ENCODE peak calls at places on chromosomes 11 and 22, in five cellular contexts. H is body of pancreas, S is heart left ventricle, Q is upper lobe of left lung, N is A549. G is an unnamed sample.
A peak's percentile ranks its signal among the peaks of the same experiment; 100 is the strongest.

GRCh38 chr22:44362249-44363040 is 49.7 kb upstream of the SHISAL1 start:
- DNase-seq in H (no peak), S (no peak), Q (no peak), N (no peak), G (no peak)

GRCh38 chr11:119196833-119197483 is 9.2 kb upstream of the CBL start:
- DNase-seq in H (peak; percentile 76), S (peak; percentile 50), Q (peak; percentile 68), N (peak; percentile 82), G (peak; percentile 31)

GRCh38 chr11:27018902-27019544 is 21.6 kb upstream of the BBOX1 start:
- DNase-seq in H (no peak), S (no peak), Q (no peak), N (no peak), G (no peak)

GRCh38 chr11:27514558-27514957 is 8.0 kb upstream of the LIN7C start:
- DNase-seq in H (no peak), S (peak; percentile 47), Q (no peak), N (no peak), G (no peak)

GRCh38 chr11:1747753-1748466 is 2.5 kb downstream of the IFITM10 start:
- DNase-seq in H (no peak), S (peak; percentile 49), Q (no peak), N (no peak), G (no peak)

GRCh38 chr11:16986434-16987204 is 27.6 kb downstream of the PLEKHA7 start:
- DNase-seq in H (peak; percentile 90), S (no peak), Q (peak; percentile 92), N (no peak), G (no peak)

GRCh38 chr22:30806391-30806861 is 111.8 kb downstream of the OSBP2 start:
- DNase-seq in H (no peak), S (no peak), Q (no peak), N (peak; percentile 57), G (no peak)

GRCh38 chr22:42436402-42436801 is 4.2 kb upstream of the NFAM1 start:
- DNase-seq in H (no peak), S (no peak), Q (no peak), N (no peak), G (no peak)

GRCh38 chr11:100876826-100877545 is 189.9 kb downstream of the ARHGAP42 start:
- DNase-seq in H (no peak), S (no peak), Q (no peak), N (peak; percentile 27), G (no peak)

GRCh38 chr22:42625416-42625815 is 10.7 kb upstream of the POLDIP3 start:
- DNase-seq in H (no peak), S (no peak), Q (no peak), N (no peak), G (no peak)

GRCh38 chr11:36153581-36153980 is 135.6 kb downstream of the COMMD9 start:
- DNase-seq in H (no peak), S (no peak), Q (no peak), N (no peak), G (no peak)

GRCh38 chr11:36006556-36006955 is 62.7 kb downstream of the LDLRAD3 start:
- DNase-seq in H (no peak), S (no peak), Q (no peak), N (no peak), G (no peak)

GRCh38 chr11:83656931-83657330 is 370.8 kb upstream of the CCDC90B start:
- DNase-seq in H (no peak), S (no peak), Q (no peak), N (no peak), G (no peak)

GRCh38 chr11:10824888-10825287 is 16.2 kb upstream of the EIF4G2 start:
- DNase-seq in H (no peak), S (no peak), Q (no peak), N (no peak), G (no peak)

GRCh38 chr11:21806508-21806907 is 386.4 kb upstream of the ANO5 start:
- DNase-seq in H (no peak), S (no peak), Q (no peak), N (no peak), G (no peak)

GRCh38 chr22:19892925-19893324 is 38.3 kb upstream of the GNB1L start:
- DNase-seq in H (no peak), S (no peak), Q (no peak), N (no peak), G (no peak)

GRCh38 chr11:66107600-66108151 is 37.6 kb downstream of the PACS1 start:
- DNase-seq in H (no peak), S (no peak), Q (no peak), N (no peak), G (no peak)

GRCh38 chr11:119376197-119376847 is 5.2 kb downstream of the USP2 start:
- DNase-seq in H (peak; percentile 72), S (peak; percentile 66), Q (peak; percentile 40), N (no peak), G (no peak)

GRCh38 chr22:37263966-37264887 is 18.1 kb upstream of the CYTH4 start:
- DNase-seq in H (no peak), S (no peak), Q (no peak), N (peak; percentile 19), G (no peak)

GRCh38 chr22:35102663-35103062 is 36.7 kb downstream of the ISX start:
- DNase-seq in H (no peak), S (no peak), Q (peak; percentile 28), N (peak; percentile 27), G (no peak)

GRCh38 chr11:10096987-10097386 is 197.0 kb downstream of the SBF2 start:
- DNase-seq in H (no peak), S (no peak), Q (no peak), N (no peak), G (no peak)

GRCh38 chr22:38740116-38740723 is 15.6 kb downstream of the SUN2 start:
- DNase-seq in H (no peak), S (peak; percentile 12), Q (no peak), N (no peak), G (no peak)

GRCh38 chr11:8033312-8033715 is 46.2 kb downstream of the EIF3F start:
- DNase-seq in H (peak; percentile 80), S (peak; percentile 89), Q (peak; percentile 75), N (peak; percentile 58), G (peak; percentile 28)

GRCh38 chr22:40484906-40485660 is 114.7 kb downstream of the SGSM3 start:
- DNase-seq in H (no peak), S (no peak), Q (no peak), N (no peak), G (no peak)

GRCh38 chr11:27514076-27514475 is 7.5 kb upstream of the LIN7C start:
- DNase-seq in H (no peak), S (peak; percentile 60), Q (no peak), N (no peak), G (no peak)

GRCh38 chr11:33915521-33915920 is 23.6 kb upstream of the LMO2 start:
- DNase-seq in H (no peak), S (no peak), Q (no peak), N (no peak), G (no peak)

GRCh38 chr22:43424865-43425630 is 13.2 kb downstream of the MPPED1 start:
- DNase-seq in H (no peak), S (no peak), Q (no peak), N (no peak), G (no peak)

GRCh38 chr11:83035070-83035854 is 36.4 kb downstream of the RAB30 start:
- DNase-seq in H (no peak), S (no peak), Q (no peak), N (no peak), G (no peak)

GRCh38 chr11:74870485-74870884 is 78.4 kb downstream of the XRRA1 start:
- DNase-seq in H (no peak), S (no peak), Q (no peak), N (peak; percentile 74), G (no peak)

GRCh38 chr11:121368504-121368903 is 75.9 kb downstream of the SC5D start:
- DNase-seq in H (no peak), S (no peak), Q (no peak), N (no peak), G (no peak)

GRCh38 chr22:35868938-35869337 is 151.3 kb downstream of the APOL5 start:
- DNase-seq in H (no peak), S (no peak), Q (no peak), N (no peak), G (no peak)

GRCh38 chr11:46352063-46352841 is 5.0 kb downstream of the DGKZ start:
- DNase-seq in H (peak; percentile 81), S (peak; percentile 60), Q (no peak), N (peak; percentile 46), G (peak; percentile 77)

GRCh38 chr11:76588455-76589325 is 81.9 kb downstream of the LRRC32 start:
- DNase-seq in H (no peak), S (peak; percentile 88), Q (peak; percentile 75), N (no peak), G (no peak)

GRCh38 chr11:69337211-69337721 is 43.3 kb downstream of the MYEOV start:
- DNase-seq in H (peak; percentile 73), S (no peak), Q (peak; percentile 22), N (no peak), G (no peak)
- H3K9me3 ChIP-seq in H (no peaks in the 10 kb centered on the region), S (no peaks in the 10 kb centered on the region), Q (no peaks in the 10 kb centered on the region), N (no peaks in the 10 kb centered on the region), G (no peaks in the 10 kb centered on the region)

GRCh38 chr22:49392841-49393510 is 434.7 kb downstream of the BRD1 start:
- DNase-seq in H (no peak), S (no peak), Q (no peak), N (no peak), G (no peak)
- H3K9me3 ChIP-seq in H (no peaks in the 10 kb centered on the region), S (no peaks in the 10 kb centered on the region), Q (no peaks in the 10 kb centered on the region), N (no peaks in the 10 kb centered on the region), G (no peaks in the 10 kb centered on the region)

GRCh38 chr11:97454988-97455387 is 1065.2 kb downstream of the JRKL start:
- DNase-seq in H (no peak), S (no peak), Q (no peak), N (no peak), G (no peak)

GRCh38 chr11:97463891-97464290 is 1074.1 kb downstream of the JRKL start:
- DNase-seq in H (no peak), S (peak; percentile 10), Q (no peak), N (no peak), G (no peak)

GRCh38 chr11:97461934-97462333 is 1072.1 kb downstream of the JRKL start:
- DNase-seq in H (no peak), S (peak; percentile 22), Q (no peak), N (no peak), G (no peak)

GRCh38 chr11:97461044-97461880 is 1071.4 kb downstream of the JRKL start:
- DNase-seq in H (no peak), S (no peak), Q (no peak), N (no peak), G (no peak)

DNA sequence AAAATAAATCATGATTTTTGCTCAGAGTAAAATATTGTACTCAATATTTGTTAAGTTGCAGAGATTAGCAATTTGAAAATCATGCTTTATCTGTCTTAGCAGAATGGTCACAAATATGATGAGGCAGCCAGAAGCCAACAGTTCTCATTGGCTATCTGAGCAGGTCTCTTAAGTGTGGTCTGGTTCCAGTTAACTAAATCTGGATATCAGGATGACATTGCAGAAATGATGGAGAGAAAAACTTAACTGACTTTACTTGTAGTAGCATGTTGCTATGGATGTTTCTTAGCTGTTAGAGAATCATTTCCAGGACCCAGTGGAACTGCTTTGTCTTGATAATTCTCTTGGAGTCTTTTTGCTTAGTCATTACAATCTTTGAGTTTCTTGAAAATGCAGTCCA is 1070.3 kb downstream of the JRKL start:
- DNase-seq in H (no peak), S (no peak), Q (no peak), N (no peak), G (no peak)
- H3K9me3 ChIP-seq in H (no peaks in the 10 kb centered on the region), S (no peaks in the 10 kb centered on the region), Q (peaks cover 14% of the 10 kb centered on the region), N (no peaks in the 10 kb centered on the region), G (no peaks in the 10 kb centered on the region)

GRCh38 chr22:48336339-48337060 is 1491.2 kb downstream of the BRD1 start:
- DNase-seq in H (no peak), S (no peak), Q (peak; percentile 15), N (no peak), G (no peak)
- H3K9me3 ChIP-seq in H (no peaks in the 10 kb centered on the region), S (no peaks in the 10 kb centered on the region), Q (no peaks in the 10 kb centered on the region), N (no peaks in the 10 kb centered on the region), G (no peaks in the 10 kb centered on the region)